ENCODE peak calls at places on chromosomes 3 and 15, in five cellular contexts. I is C1 segment of cervical spinal cord, T is pons, S is tibial nerve, V is kidney tubule cell. Q is an unnamed sample.

GRCh38 chr3:113626513-113627371 is 69.7 kb downstream of the USF3 start:
- DNase-seq in I (peak), T (peak), S (peak), V (peak), Q (peak)

GRCh38 chr3:53888229-53888628 is 3.4 kb downstream of the SELENOK start:
- DNase-seq in I (no peak), T (no peak), S (no peak), V (no peak), Q (no peak)

GRCh38 chr15:79593119-79593869 is 161.2 kb downstream of the MINAR1 start:
- DNase-seq in I (no peak), T (no peak), S (no peak), V (peak), Q (peak)

GRCh38 chr15:87498545-87498944 is 758.0 kb downstream of the NTRK3 start:
- DNase-seq in I (no peak), T (no peak), S (no peak), V (peak), Q (peak)

GRCh38 chr15:87752250-87752951 is 504.1 kb downstream of the NTRK3 start:
- DNase-seq in I (no peak), T (no peak), S (no peak), V (peak), Q (peak)

GRCh38 chr3:100107227-100107626 is 7.1 kb downstream of the FILIP1L start:
- DNase-seq in I (no peak), T (no peak), S (no peak), V (peak), Q (no peak)

GRCh38 chr3:50454671-50455070 is 48.8 kb downstream of the CACNA2D2 start:
- DNase-seq in I (no peak), T (no peak), S (no peak), V (no peak), Q (no peak)

GRCh38 chr3:134320749-134321148 is 53.5 kb downstream of the AMOTL2 start:
- DNase-seq in I (no peak), T (no peak), S (no peak), V (peak), Q (peak)

GRCh38 chr3:49383387-49383786 is 25.2 kb upstream of the GPX1 start:
- DNase-seq in I (no peak), T (no peak), S (no peak), V (no peak), Q (no peak)

GRCh38 chr3:195197764-195198423 is 73.1 kb downstream of the XXYLT1 start:
- DNase-seq in I (no peak), T (no peak), S (no peak), V (peak), Q (no peak)

GRCh38 chr15:31328999-31329639 is 2.5 kb downstream of the KLF13 start:
- DNase-seq in I (no peak), T (no peak), S (no peak), V (peak), Q (no peak)

GRCh38 chr3:113952921-113953320 is 5.1 kb downstream of the ZDHHC23 start:
- DNase-seq in I (no peak), T (no peak), S (no peak), V (no peak), Q (no peak)

GRCh38 chr3:89584398-89584797 is 477.0 kb downstream of the EPHA3 start:
- DNase-seq in I (no peak), T (no peak), S (no peak), V (no peak), Q (no peak)

GRCh38 chr3:62918131-62918530 is 42.9 kb upstream of the CADPS start:
- DNase-seq in I (no peak), T (no peak), S (no peak), V (no peak), Q (no peak)

GRCh38 chr15:62617741-62618140 is 424.8 kb upstream of the TPM1 start:
- DNase-seq in I (no peak), T (no peak), S (no peak), V (peak), Q (no peak)

GRCh38 chr3:23442598-23443383 is 239.7 kb downstream of the UBE2E2 start:
- DNase-seq in I (no peak), T (no peak), S (no peak), V (peak), Q (peak)

GRCh38 chr3:134544306-134544705 is 58.4 kb downstream of the CEP63 start:
- DNase-seq in I (no peak), T (no peak), S (no peak), V (no peak), Q (no peak)

GRCh38 chr3:148211725-148212124 is 486.0 kb upstream of the AGTR1 start:
- DNase-seq in I (no peak), T (no peak), S (no peak), V (peak), Q (peak)

GRCh38 chr3:186097663-186098451 is 11.0 kb downstream of the ETV5 start:
- DNase-seq in I (peak), T (peak), S (peak), V (peak), Q (peak)

GRCh38 chr15:62618432-62618831 is 424.1 kb upstream of the TPM1 start:
- DNase-seq in I (no peak), T (no peak), S (no peak), V (peak), Q (no peak)

GRCh38 chr3:182795383-182795782 is 2.1 kb downstream of the ATP11B start:
- DNase-seq in I (no peak), T (peak), S (no peak), V (peak), Q (no peak)

GRCh38 chr3:59753805-59754204 is 704.0 kb upstream of the CFAP20DC start:
- DNase-seq in I (no peak), T (no peak), S (no peak), V (no peak), Q (no peak)

GRCh38 chr15:75720787-75721461 is 8.3 kb upstream of the CSPG4 start:
- DNase-seq in I (no peak), T (no peak), S (no peak), V (peak), Q (peak)

GRCh38 chr3:49158108-49158709 is 7.9 kb downstream of the CCDC71 start:
- DNase-seq in I (peak), T (peak), S (no peak), V (peak), Q (peak)

GRCh38 chr3:3923619-3924018 is 124.4 kb downstream of the LRRN1 start:
- DNase-seq in I (no peak), T (no peak), S (no peak), V (no peak), Q (no peak)